ENCODE peak calls at places on chromosomes 5 and 9, in four cellular contexts. W, P, A and N are unnamed samples.

GRCh38 chr5:102916114-102916513 is 161.0 kb downstream of the PAM start:
- DNase-seq in W (no peak), P (peak), A (no peak), N (no peak)

GRCh38 chr5:160423025-160423554 is 1.4 kb downstream of the PTTG1 start:
- DNase-seq in P (no peak), A (peak), W (no peak), N (no peak)

GRCh38 chr9:31372796-31373587 is 1011.5 kb upstream of the ACO1 start:
- DNase-seq in A (no peak), P (no peak), W (no peak), N (no peak)

GRCh38 chr9:131503626-131504465 is 1.1 kb downstream of the POMT1 start:
- DNase-seq in P (peak), W (peak), A (peak), N (peak)

GRCh38 chr9:91424403-91425176 is 958 bp upstream of the NFIL3 start:
- DNase-seq in W (peak), A (peak), P (peak), N (peak)

GRCh38 chr5:106380736-106381135 is 1290.0 kb downstream of the EFNA5 start:
- DNase-seq in W (no peak), A (no peak), P (peak), N (no peak)

GRCh38 chr5:64811050-64811640 is 42.4 kb downstream of the CWC27 start:
- DNase-seq in W (no peak), P (peak), A (peak), N (no peak)

GRCh38 chr9:132694144-132694543 is 23.9 kb downstream of the GTF3C4 start:
- DNase-seq in P (peak), A (peak), W (peak), N (peak)

GRCh38 chr9:122226758-122227575 is 1.8 kb downstream of the LHX6 start:
- DNase-seq in P (no peak), W (peak), A (peak), N (peak)

GRCh38 chr5:83222906-83223305 is 145.6 kb downstream of the XRCC4 start:
- DNase-seq in P (no peak), A (no peak), W (no peak), N (no peak)

GRCh38 chr9:25537857-25538256 is 140.4 kb downstream of the TUSC1 start:
- DNase-seq in W (no peak), P (no peak), A (no peak), N (no peak)
- H4K5ac ChIP-seq in W (no peak), P (no peak), A (no peak), N (no peak)

DNA sequence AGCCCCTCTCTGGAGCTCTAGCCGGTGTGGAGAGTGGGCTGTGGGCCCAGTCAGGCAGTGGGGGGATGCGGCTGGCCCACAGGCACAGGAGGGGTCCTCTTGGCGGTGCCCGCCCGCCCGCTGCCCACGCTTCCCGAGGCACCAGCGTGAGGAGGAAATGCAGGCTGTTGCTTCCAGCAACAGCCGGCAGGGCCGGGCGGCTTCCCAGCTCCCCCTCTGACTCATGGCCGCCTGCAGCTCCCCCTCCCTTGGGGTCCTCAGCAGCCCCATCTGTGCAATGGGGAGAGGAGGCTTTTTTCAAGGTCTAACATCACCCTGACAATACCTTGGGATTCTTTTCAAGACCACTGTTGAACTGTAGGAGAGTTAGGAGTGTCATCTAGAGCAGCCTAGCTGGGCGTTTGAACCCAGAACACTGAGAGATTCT is 10.4 kb downstream of the CXXC5 start:
- DNase-seq in P (peak), A (no peak), W (no peak), N (no peak)
- H4K5ac ChIP-seq in P (peak), A (no peak), W (no peak), N (no peak)

DNA sequence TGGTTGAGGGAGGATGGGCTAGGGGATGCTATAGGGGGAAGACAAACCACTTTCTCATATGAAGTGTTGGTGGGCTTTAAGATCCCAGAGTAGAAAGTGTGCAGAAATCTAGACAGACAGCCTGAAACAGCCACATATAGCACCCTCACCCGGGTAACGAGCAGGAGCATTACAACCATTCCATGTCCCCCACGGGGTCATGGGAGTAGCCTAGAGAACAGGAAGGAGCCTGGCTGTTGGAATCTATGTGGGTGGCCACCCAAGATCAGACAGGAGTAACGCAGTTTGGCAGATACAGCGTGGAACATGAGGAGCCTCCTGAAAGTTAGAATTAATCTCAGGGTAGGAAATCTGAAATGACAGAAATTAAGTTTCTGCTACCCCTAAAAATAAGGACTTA is 146.1 kb upstream of the RAI14 start:
- DNase-seq in P (no peak), A (no peak), W (no peak), N (no peak)
- H4K5ac ChIP-seq in P (peak), A (no peak), W (no peak), N (no peak)

GRCh38 chr5:171520300-171521170 is 101.1 kb downstream of the FGF18 start:
- DNase-seq in W (peak), P (peak), A (peak), N (peak)

GRCh38 chr5:171523781-171524180 is 104.3 kb downstream of the FGF18 start:
- DNase-seq in W (no peak), P (no peak), A (no peak), N (no peak)

GRCh38 chr5:171521679-171522078 is 102.2 kb downstream of the FGF18 start:
- DNase-seq in P (no peak), W (no peak), A (peak), N (no peak)

GRCh38 chr5:171518916-171519315 is 99.5 kb downstream of the FGF18 start:
- DNase-seq in W (no peak), A (no peak), P (no peak), N (no peak)

DNA sequence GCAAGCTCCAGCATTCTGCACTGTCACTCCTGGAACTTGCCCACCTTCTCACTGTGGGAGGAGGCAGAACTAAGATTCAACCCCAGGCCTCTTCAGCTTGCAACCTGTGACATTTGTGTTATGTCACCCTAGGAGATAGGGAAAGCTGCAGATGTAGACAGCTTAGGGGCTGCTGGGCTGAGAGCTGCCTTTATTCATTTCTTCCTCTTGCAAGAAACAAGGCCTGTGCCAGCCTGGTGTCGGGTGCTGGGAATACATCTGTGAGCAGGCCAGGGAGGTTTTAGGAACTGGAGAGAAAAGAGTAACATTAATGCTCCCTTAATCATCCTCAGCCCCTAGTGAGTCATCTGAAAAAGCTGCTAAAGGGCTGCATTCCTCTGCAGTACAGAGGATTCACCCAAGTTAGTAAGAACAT is 101.8 kb downstream of the FGF18 start:
- DNase-seq in P (peak), A (peak), W (peak), N (peak)
- H4K5ac ChIP-seq in P (peak), A (no peak), W (no peak), N (no peak)

GRCh38 chr9:124788542-124789217 is 11.7 kb downstream of the OLFML2A start:
- DNase-seq in P (no peak), W (no peak), A (no peak), N (no peak)

GRCh38 chr9:124790301-124790700 is 13.4 kb downstream of the OLFML2A start:
- DNase-seq in A (no peak), P (no peak), W (no peak), N (no peak)

GRCh38 chr9:124792976-124793594 is 16.2 kb downstream of the OLFML2A start:
- DNase-seq in P (peak), W (no peak), A (no peak), N (no peak)

GRCh38 chr9:124792257-124792975 is 15.5 kb downstream of the OLFML2A start:
- DNase-seq in P (no peak), A (no peak), W (no peak), N (no peak)

GRCh38 chr9:124791106-124791505 is 14.2 kb downstream of the OLFML2A start:
- DNase-seq in P (no peak), A (no peak), W (no peak), N (no peak)
- H4K5ac ChIP-seq in P (no peak), A (no peak), W (no peak), N (no peak)

DNA sequence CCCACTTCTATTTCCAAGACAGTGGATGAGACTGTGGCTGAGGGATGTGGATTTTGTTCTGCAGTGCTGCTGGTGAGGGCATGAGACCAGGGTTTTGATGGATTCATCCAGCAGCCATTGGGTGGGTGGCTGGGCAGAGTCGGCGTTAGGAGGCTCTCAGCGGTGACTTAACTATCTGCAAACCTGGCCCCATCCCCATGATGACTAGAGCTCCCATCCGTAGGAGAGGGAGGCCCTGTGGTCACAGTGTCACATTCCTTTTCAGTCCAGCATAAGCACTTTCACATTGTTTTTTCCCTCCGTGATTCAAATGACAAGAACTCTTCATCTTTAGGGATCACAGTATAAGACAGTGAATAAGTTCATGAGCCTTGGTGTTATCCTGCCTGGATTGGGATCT is 60.4 kb upstream of the SPRY4 start:
- DNase-seq in A (no peak), P (peak), W (no peak), N (no peak)
- H4K5ac ChIP-seq in A (no peak), P (no peak), W (no peak), N (no peak)

DNA sequence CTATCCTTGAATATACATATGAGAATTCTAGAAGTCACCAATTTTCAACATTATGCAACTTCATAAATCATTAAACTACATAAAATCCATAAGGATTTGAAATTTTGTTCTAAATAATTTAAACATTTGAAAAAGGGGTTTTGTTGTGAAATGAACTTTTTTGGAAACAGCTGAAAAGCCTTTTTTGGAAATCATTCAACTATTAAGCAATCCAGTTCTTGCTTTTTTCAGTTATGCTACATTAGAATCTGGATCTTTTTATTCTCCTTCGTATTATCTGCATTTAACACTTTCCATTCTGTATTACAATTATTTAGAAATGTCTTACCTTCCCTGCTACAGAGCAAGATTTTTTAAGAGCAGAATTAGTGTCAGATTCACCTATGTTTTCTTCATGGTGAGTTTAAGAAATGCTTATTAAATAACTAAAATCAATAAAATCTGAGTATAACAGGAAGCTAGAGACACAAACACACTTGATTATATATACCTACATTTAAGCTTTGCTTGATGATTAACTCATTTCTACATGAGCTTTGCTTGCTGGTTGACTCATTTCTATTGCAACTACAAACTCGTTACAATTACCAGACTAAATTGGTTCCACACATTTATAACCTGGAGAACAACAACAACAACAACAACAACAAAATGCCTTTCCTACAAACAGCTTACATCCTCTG is 50.2 kb downstream of the RASEF start:
- DNase-seq in A (no peak), W (no peak), P (no peak), N (no peak)
- H4K5ac ChIP-seq in A (no peak), W (no peak), P (no peak), N (no peak)

DNA sequence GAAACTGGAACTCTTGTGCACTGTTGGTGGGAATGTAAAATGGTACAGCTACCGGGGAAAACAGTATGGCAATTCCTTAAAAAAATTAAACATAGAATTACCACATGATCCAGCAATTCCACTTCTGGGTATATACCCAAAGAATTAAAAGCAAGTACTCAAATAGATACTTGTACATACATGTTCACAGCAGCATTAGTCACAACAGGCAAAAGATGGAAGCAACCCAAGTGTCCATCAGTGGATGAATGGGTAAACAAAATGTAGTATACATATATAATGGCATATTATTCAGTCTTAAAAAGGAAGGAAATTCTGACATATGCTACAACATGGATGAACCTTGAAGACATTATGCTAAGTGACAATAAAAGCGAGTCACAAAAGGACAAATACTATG is 7.4 kb upstream of the SLC22A5 start:
- DNase-seq in W (no peak), A (no peak), P (no peak), N (no peak)
- H4K5ac ChIP-seq in W (no peak), A (no peak), P (no peak), N (no peak)